ENCODE peak calls at places on chromosomes 11 and 22, in nine cellular contexts. H, C, D, X, K, G, S, I and B are unnamed samples.
A peak's percentile ranks its signal among the peaks of the same experiment; 100 is the strongest.

GRCh38 chr22:36193171-36193570 is 8.4 kb downstream of the APOL4 start:
- DNase-seq in H (no peak), G (no peak), X (no peak), I (no peak), C (no peak), K (no peak), D (no peak), S (no peak), B (no peak)

GRCh38 chr22:40451230-40451629 is 80.8 kb downstream of the SGSM3 start:
- DNase-seq in H (no peak), C (no peak), K (no peak), X (no peak), S (no peak), G (no peak), I (no peak), D (no peak), B (peak; percentile 75)

GRCh38 chr11:61769946-61770683 is 17.7 kb downstream of the MYRF start:
- DNase-seq in I (no peak), C (no peak), S (no peak), D (no peak), G (no peak), X (no peak), K (no peak), H (no peak), B (no peak)

GRCh38 chr11:118048472-118049370 is 28.2 kb upstream of the TMPRSS4 start:
- DNase-seq in I (no peak), G (no peak), D (no peak), H (no peak), K (no peak), C (no peak), S (no peak), X (no peak), B (no peak)

GRCh38 chr22:25546751-25547150 is 17.7 kb upstream of the GRK3 start:
- DNase-seq in D (no peak), X (no peak), S (no peak), H (no peak), G (no peak), I (no peak), C (no peak), K (no peak), B (no peak)

GRCh38 chr11:102589047-102589459 is 36.1 kb downstream of the MMP20 start:
- DNase-seq in H (no peak), K (no peak), G (no peak), I (no peak), S (no peak), X (no peak), C (no peak), D (no peak), B (no peak)

GRCh38 chr11:1749787-1750351 is 526 bp downstream of the IFITM10 start:
- DNase-seq in H (peak; percentile 73), X (peak; percentile 96), G (no peak), D (no peak), K (peak; percentile 78), S (no peak), I (peak; percentile 69), C (peak; percentile 86), B (peak; percentile 87)

GRCh38 chr22:17774206-17774927 is at the start of gene BID:
- DNase-seq in I (no peak), C (no peak), H (peak; percentile 96), X (no peak), G (no peak), D (peak; percentile 53), K (peak; percentile 17), S (peak; percentile 68), B (no peak)

GRCh38 chr11:83363280-83363679 is 77.1 kb upstream of the CCDC90B start:
- DNase-seq in D (no peak), K (no peak), G (no peak), C (no peak), S (no peak), H (no peak), X (no peak), I (no peak), B (no peak)

GRCh38 chr11:132058211-132058772 is 687.9 kb downstream of the NTM start:
- DNase-seq in I (no peak), X (peak; percentile 68), D (no peak), K (peak; percentile 61), G (no peak), S (peak; percentile 13), C (no peak), H (no peak), B (peak; percentile 50)

GRCh38 chr22:26995222-26995621 is 337.8 kb downstream of the MIAT start:
- DNase-seq in G (no peak), S (no peak), I (no peak), K (no peak), D (no peak), X (no peak), C (no peak), H (no peak), B (no peak)

GRCh38 chr11:496834-497564 is 10.0 kb downstream of the RNH1 start:
- DNase-seq in D (no peak), X (no peak), H (no peak), S (no peak), K (no peak), G (no peak), I (no peak), C (no peak), B (no peak)

GRCh38 chr11:499201-500076 is 7.6 kb downstream of the RNH1 start:
- DNase-seq in G (no peak), S (no peak), K (no peak), H (no peak), I (no peak), X (no peak), C (no peak), D (no peak), B (no peak)

GRCh38 chr11:501001-501682 is 5.9 kb downstream of the RNH1 start:
- DNase-seq in D (no peak), S (no peak), G (no peak), I (no peak), C (no peak), H (no peak), K (no peak), X (no peak), B (no peak)

GRCh38 chr11:497565-498296 is 9.3 kb downstream of the RNH1 start:
- DNase-seq in H (no peak), D (no peak), I (no peak), G (no peak), S (no peak), X (no peak), K (no peak), C (no peak), B (no peak)

DNA sequence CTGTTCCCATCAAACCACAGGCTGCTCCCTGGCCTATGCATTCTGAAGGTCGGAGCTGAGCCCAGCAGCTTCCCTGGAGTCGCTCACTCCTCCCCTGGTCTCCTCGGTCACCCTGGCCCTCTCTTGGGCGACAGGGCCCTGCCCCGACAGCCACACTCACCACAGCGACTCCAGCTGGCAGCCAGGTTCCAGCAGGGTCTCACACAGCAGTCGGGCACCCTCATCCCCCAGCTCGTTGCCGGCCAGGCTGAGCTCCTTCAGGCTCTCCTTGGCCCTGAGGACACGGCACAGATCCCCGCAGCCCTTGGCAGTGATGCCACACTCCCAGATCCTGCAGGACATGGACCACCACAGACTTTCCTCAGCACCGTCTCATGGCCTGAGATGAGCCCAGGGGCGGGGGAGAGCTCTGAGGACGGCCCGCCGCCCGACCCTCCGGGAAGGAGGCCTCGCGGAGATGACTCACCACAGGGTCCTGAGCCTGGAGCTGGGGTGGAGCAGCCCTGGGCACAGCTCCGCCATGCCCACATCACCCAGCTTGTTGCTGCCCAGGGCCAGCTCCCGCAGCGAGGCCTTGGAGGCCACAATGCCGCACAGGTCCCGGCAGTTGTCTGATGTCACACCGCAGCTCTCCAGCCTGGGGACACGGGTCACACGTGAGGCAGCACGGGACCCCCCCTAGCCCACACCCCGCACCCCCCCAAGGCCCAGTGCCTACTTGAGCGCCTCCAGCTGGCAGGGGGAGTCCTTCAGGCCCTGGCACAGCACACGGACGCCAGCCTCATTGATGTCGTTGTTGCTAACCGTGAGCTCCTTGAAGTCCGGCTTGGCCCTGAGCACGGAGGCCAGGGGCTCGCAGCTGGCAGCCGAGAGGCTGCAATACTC is 8.5 kb downstream of the RNH1 start:
- DNase-seq in D (no peak), S (no peak), I (no peak), C (no peak), K (no peak), X (no peak), G (no peak), H (no peak), B (no peak)
- TF ChIP-seq CTCF in D (no peak), S (no peak), I (no peak), C (no peak), K (no peak), X (no peak), G (no peak), H (no peak), B (no peak)

DNA sequence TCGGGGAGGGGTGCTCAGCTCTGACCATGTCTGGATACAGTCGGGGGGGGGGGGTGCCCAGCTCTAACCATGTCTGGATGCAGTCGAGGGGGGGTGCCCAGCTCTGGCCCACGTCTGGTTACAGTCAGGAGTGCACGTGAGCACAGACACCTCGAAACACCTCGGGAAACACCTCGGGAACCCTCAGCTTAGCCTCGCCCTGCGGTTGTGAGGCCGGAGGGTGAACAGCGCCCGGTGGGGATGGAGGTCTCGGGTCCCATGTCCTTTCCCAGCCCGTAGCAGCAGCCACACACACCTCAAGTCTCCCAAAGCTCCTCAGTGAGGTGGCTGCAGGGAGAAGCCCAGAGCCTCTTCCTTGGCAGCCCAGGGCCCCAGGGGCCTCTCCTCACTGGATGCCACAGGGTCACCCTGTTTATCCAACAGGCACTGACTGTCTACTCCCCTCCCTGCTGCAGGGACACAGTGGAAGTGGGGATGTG is 2.1 kb downstream of the SIGIRR start:
- DNase-seq in H (peak; percentile 72), C (no peak), K (no peak), X (no peak), G (no peak), I (no peak), D (no peak), S (no peak), B (no peak)
- H3K4me3 ChIP-seq in H (peak overlapping the region; percentile 3), C (no peak overlapping the region), K (no peak overlapping the region), X (no peak overlapping the region), G (no peak overlapping the region), I (no peak overlapping the region), D (no peak overlapping the region), S (no peak overlapping the region), B (no peak overlapping the region)

DNA sequence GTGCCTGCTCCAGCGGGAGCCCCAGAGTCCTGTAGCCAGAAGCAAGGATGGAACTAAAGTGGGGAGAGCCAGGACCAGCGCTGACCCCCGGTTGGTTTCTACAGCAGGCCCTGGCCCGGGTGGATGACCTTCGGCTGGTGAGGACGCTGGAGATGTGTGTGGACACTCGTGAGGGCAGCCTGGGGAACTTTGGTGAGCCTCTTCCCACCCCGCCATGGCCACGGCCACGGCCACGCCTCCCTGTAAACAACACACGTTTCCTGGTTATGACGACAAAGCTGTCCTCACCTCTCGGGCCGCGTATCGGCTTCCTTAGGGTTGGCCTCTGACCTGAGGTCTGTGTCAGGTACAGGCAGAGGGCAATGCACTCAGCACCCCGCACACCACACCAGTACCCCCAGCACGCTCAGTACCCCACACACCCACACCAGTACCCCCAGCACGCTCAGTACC is 4.1 kb downstream of the LRRC56 start:
- DNase-seq in I (no peak), S (no peak), H (peak; percentile 70), G (no peak), X (no peak), C (no peak), K (no peak), D (no peak), B (no peak)
- TF ChIP-seq CTCF in I (no peak), S (no peak), H (no peak), G (no peak), X (no peak), C (no peak), K (no peak), D (no peak), B (no peak)

DNA sequence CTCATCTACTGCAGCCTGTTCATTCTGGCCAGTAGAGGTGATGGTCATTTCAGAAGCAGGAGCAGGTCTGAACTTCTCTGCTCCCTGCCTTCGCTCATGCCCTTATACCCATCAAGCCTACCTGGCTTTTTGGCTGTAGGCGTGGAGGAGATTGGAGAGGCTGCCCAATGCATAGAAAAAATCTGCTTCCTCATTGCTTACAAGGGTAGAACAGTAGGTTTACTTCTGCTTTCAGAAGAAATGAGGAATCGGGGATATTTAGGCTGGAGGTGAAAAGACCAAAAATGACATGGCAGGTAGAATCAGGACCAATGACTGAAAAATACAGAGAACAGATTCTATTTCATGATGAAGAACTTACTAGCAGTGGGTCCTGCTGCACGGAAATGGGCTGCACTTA is 72.9 kb upstream of the YWHAH start:
- DNase-seq in I (no peak), C (no peak), H (peak; percentile 1), D (no peak), X (no peak), S (no peak), K (no peak), G (no peak), B (no peak)
- H3K4me3 ChIP-seq in I (no peak overlapping the region), C (no peak overlapping the region), H (no peak overlapping the region), D (no peak overlapping the region), X (no peak overlapping the region), S (no peak overlapping the region), K (no peak overlapping the region), G (no peak overlapping the region), B (no peak overlapping the region)